ENCODE peak calls at places on chromosomes 1 and 21, in four cellular contexts. X is heart left ventricle, E is upper lobe of right lung, N is kidney. L is an unnamed sample.

GRCh38 chr1:160224606-160225005 is 19.4 kb downstream of the PEA15 start:
- DNase-seq in X (no peak), E (no peak), N (no peak), L (peak)

GRCh38 chr1:188386666-188387065 is 1557.9 kb downstream of the PLA2G4A start:
- DNase-seq in X (no peak), E (no peak), N (no peak), L (no peak)

GRCh38 chr1:62144238-62144831 is 50.3 kb upstream of the L1TD1 start:
- DNase-seq in X (no peak), E (no peak), N (no peak), L (peak)

GRCh38 chr1:43314233-43314632 is 13.5 kb downstream of the TIE1 start:
- DNase-seq in X (no peak), E (no peak), N (no peak), L (no peak)

GRCh38 chr1:200925821-200926220 is 31.1 kb downstream of the INAVA start:
- DNase-seq in X (no peak), E (no peak), N (no peak), L (peak)

GRCh38 chr1:25619101-25619890 is 2.7 kb downstream of the MAN1C1 start:
- DNase-seq in X (peak), E (no peak), N (no peak), L (no peak)

GRCh38 chr1:198656500-198656932 is 17.7 kb downstream of the PTPRC start:
- DNase-seq in X (peak), E (peak), N (peak), L (peak)

GRCh38 chr1:33348676-33349080 is 27.8 kb upstream of the A3GALT2 start:
- DNase-seq in X (no peak), E (no peak), N (no peak), L (no peak)

GRCh38 chr1:151314137-151314875 is 12.9 kb downstream of the PI4KB start:
- DNase-seq in X (peak), E (no peak), N (peak), L (peak)

GRCh38 chr1:171103862-171104261 is 13.2 kb downstream of the FMO3 start:
- DNase-seq in X (no peak), E (no peak), N (no peak), L (no peak)

GRCh38 chr1:29649375-29650040 is 413.2 kb downstream of the PTPRU start:
- DNase-seq in X (no peak), E (no peak), N (no peak), L (peak)

GRCh38 chr1:116855788-116856187 is 53.9 kb upstream of the PTGFRN start:
- DNase-seq in X (no peak), E (no peak), N (no peak), L (no peak)

GRCh38 chr1:39129514-39129913 is 75.0 kb upstream of the MACF1 start:
- DNase-seq in X (no peak), E (no peak), N (no peak), L (no peak)
- TF ChIP-seq CTCF in X (peak), E (peak), N (no peak), L (no peak)

GRCh38 chr21:16007933-16008332 is 278.2 kb downstream of the USP25 start:
- DNase-seq in X (no peak), E (no peak), N (no peak), L (peak)

GRCh38 chr21:16004121-16004520 is 274.3 kb downstream of the USP25 start:
- DNase-seq in X (no peak), E (no peak), N (no peak), L (no peak)

GRCh38 chr21:15999741-16000140 is 270.0 kb downstream of the USP25 start:
- DNase-seq in X (no peak), E (no peak), N (no peak), L (no peak)

GRCh38 chr21:16004523-16004922 is 274.7 kb downstream of the USP25 start:
- DNase-seq in X (no peak), E (no peak), N (no peak), L (no peak)

DNA sequence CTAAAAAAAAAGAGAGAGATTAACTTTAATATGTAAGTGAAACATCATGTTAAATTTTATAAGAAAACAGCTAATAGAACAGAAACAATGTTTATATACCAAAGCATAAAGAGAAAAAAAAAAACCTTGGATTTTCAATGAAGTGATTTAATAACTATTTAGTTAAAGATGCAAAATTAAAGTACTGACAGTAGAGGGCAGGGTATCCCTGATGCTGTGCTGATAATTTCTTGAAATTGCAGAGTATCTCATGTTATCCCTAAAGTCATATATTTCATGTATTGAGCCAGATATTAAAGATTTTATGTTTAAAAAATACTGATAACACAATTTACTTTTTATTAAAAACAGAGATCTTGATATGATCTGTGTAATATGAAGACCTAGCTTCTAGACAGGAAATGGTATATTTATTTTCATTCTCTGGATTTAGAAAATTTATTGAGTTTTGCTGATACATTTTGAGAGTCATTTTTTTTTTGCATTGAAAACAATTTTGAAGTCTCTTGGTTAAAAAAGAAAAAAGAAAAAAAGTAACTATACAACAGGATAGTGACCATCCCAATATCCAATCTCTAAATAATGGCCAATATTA is 273.2 kb downstream of the USP25 start:
- DNase-seq in X (no peak), E (no peak), N (no peak), L (peak)
- H3K4me3 ChIP-seq in X (no peak), E (no peak), N (no peak), L (no peak)

DNA sequence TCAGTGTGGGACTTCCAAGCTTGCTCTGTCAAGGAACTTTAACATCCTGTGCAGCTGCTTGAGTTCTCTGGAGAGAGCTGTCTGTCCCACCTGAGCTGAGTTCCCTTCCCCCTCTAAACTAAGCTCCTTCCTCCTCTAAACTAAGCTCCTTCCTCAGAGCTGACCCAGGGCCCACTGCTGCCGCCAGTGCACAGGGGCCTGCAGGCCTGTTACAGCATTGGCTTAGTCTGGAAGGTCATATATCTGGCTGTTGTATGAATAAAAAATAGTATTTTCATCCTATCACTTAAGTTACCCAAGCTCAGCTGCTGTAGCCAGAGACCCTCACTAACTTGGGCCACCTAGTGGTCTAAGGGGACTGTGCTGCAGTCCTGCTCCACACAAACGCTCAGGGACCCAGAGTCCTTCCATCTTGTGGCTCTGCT is 71.1 kb upstream of the GCLM start:
- DNase-seq in X (no peak), E (no peak), N (no peak), L (no peak)
- TF ChIP-seq CTCF in X (no peak), E (no peak), N (no peak), L (peak)

DNA sequence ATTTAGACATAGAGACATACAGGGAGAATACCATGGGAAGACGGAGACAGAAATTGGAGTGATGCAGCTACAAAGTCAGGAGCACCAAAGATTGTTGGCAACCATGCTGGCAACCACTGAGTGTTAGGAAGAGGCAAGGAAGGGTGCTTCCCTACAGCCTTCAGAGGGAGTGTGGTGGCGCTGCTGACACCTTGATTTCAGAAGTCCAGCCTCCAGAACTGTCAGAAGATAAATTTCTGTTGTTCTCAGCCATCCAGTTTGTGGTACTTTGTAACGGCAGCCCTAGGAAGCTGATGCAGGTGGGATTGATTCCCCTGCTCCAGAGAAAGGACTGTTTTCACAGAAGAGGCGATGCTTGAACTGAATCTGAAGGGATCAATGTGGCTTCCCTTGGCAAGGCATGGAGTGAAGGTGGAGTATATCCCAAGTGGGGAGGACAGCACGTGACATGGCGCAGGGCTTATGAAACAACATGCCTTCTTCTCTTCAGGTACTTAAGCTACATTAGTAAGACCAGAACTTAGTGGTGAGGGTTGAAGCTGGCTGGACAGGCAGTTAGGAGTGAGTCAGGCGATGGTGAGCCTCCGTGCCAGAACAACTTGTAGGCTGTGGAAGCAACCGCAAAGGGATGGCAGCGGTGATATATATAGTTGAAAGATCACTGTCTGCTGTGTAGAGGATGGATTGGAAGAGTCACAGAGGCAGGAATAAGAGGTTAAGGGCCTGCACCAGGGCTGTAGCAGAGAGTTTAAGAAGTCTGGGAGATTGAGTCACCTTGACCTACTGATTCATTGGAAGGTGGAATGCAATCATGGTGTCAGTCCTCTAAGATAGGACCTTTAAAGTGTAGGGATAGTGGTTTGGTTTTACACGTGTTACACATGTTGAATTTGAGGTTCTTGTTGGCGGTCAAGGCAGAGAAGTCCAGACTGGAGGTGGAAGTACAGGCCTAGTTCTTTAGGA is 2.1 kb downstream of the LEPR start:
- DNase-seq in X (no peak), E (no peak), N (peak), L (peak)
- H3K4me3 ChIP-seq in X (no peak), E (peak), N (peak), L (peak)

L was measured in epithelial cell of esophagus.